ENCODE peak calls at places on chromosomes 16 and 17, in six cellular contexts. A is breast epithelium, M is stomach, H is Panc1, W is HCT116, R is endothelial cell of umbilical vein. S is an unnamed sample.
A peak's percentile ranks its signal among the peaks of the same experiment; 100 is the strongest.

GRCh38 chr16:67151431-67152097 is 766 bp upstream of the B3GNT9 start:
- DNase-seq in H (no peak), M (no peak), R (no peak), W (no peak), A (no peak), S (no peak)

GRCh38 chr16:82194076-82194475 is 24.1 kb upstream of the MPHOSPH6 start:
- DNase-seq in H (no peak), R (no peak), W (no peak), A (no peak), M (no peak), S (no peak)

GRCh38 chr16:67927131-67927941 is 4.3 kb downstream of the CTRL start:
- DNase-seq in A (no peak), H (no peak), M (no peak), R (no peak), W (no peak), S (no peak)

GRCh38 chr16:87635541-87636049 is 33.3 kb downstream of the JPH3 start:
- DNase-seq in H (peak; percentile 20), R (peak; percentile 15), A (peak; percentile 21), M (peak; percentile 59), W (peak; percentile 59), S (no peak)

GRCh38 chr16:69108069-69108904 is 2.8 kb downstream of the HAS3 start:
- DNase-seq in M (no peak), A (no peak), W (no peak), R (no peak), H (no peak), S (no peak)

GRCh38 chr16:24309222-24309905 is 53.2 kb downstream of the CACNG3 start:
- DNase-seq in R (peak; percentile 78), H (peak; percentile 53), W (peak; percentile 36), M (peak; percentile 36), A (no peak), S (no peak)

GRCh38 chr17:8063761-8064589 is 23.5 kb downstream of the ALOX12B start:
- DNase-seq in A (no peak), M (no peak), W (no peak), H (no peak), R (no peak), S (no peak)

GRCh38 chr17:29242051-29242450 is 4.6 kb upstream of the CRYBA1 start:
- DNase-seq in M (no peak), H (no peak), A (no peak), R (no peak), W (no peak), S (no peak)

GRCh38 chr17:55430531-55431228 is 9.0 kb upstream of the MMD start:
- DNase-seq in A (no peak), H (no peak), W (no peak), M (no peak), R (no peak), S (no peak)

GRCh38 chr16:30588651-30589050 is 3.2 kb upstream of the ZNF785 start:
- DNase-seq in H (no peak), R (no peak), W (no peak), M (no peak), A (no peak), S (no peak)

GRCh38 chr16:56241596-56241995 is 50.3 kb downstream of the GNAO1 start:
- DNase-seq in W (no peak), M (no peak), A (no peak), H (no peak), R (no peak), S (no peak)

GRCh38 chr17:21502301-21502700 is 126.1 kb downstream of the KCNJ12 start:
- DNase-seq in W (no peak), A (no peak), M (no peak), H (no peak), R (no peak), S (no peak)

GRCh38 chr16:81511371-81511770 is 66.8 kb downstream of the CMIP start:
- DNase-seq in M (no peak), A (no peak), R (peak; percentile 89), H (no peak), W (peak; percentile 28), S (no peak)

GRCh38 chr16:27401768-27402568 is at the start of gene IL21R:
- DNase-seq in R (no peak), A (peak; percentile 24), M (peak; percentile 50), H (no peak), W (no peak), S (no peak)

GRCh38 chr16:56013962-56014552 is 138.9 kb upstream of the CES5A start:
- DNase-seq in M (no peak), W (peak; percentile 4), H (no peak), A (no peak), R (peak; percentile 6), S (no peak)

GRCh38 chr16:48250520-48251278 is 3.4 kb upstream of the ABCC11 start:
- DNase-seq in H (no peak), R (no peak), W (no peak), A (no peak), M (no peak), S (no peak)

GRCh38 chr17:682150-682549 is 32.5 kb downstream of the VPS53 start:
- DNase-seq in H (no peak), R (no peak), W (no peak), M (no peak), A (no peak), S (no peak)

GRCh38 chr16:23334421-23334853 is 32.3 kb downstream of the SCNN1B start:
- DNase-seq in R (no peak), H (no peak), A (no peak), W (no peak), M (no peak), S (no peak)

GRCh38 chr16:77859493-77860232 is 71.3 kb downstream of the VAT1L start:
- DNase-seq in W (no peak), A (no peak), H (no peak), R (no peak), M (no peak), S (no peak)

GRCh38 chr16:57345666-57346204 is 12.8 kb upstream of the CCL22 start:
- DNase-seq in M (no peak), A (no peak), R (no peak), H (no peak), W (no peak), S (no peak)

GRCh38 chr17:78266231-78266631 is 34.8 kb downstream of the TMEM235 start:
- DNase-seq in A (no peak), H (no peak), R (no peak), W (no peak), M (peak; percentile 40), S (no peak)

GRCh38 chr17:78265121-78265520 is 33.7 kb downstream of the TMEM235 start:
- DNase-seq in R (no peak), H (no peak), A (no peak), W (no peak), M (no peak), S (no peak)

GRCh38 chr17:78263736-78264340 is 32.4 kb downstream of the TMEM235 start:
- DNase-seq in W (no peak), R (no peak), H (no peak), M (no peak), A (no peak), S (no peak)

GRCh38 chr17:78266771-78267170 is 35.3 kb downstream of the TMEM235 start:
- DNase-seq in H (no peak), M (no peak), W (no peak), A (no peak), R (no peak), S (no peak)

DNA sequence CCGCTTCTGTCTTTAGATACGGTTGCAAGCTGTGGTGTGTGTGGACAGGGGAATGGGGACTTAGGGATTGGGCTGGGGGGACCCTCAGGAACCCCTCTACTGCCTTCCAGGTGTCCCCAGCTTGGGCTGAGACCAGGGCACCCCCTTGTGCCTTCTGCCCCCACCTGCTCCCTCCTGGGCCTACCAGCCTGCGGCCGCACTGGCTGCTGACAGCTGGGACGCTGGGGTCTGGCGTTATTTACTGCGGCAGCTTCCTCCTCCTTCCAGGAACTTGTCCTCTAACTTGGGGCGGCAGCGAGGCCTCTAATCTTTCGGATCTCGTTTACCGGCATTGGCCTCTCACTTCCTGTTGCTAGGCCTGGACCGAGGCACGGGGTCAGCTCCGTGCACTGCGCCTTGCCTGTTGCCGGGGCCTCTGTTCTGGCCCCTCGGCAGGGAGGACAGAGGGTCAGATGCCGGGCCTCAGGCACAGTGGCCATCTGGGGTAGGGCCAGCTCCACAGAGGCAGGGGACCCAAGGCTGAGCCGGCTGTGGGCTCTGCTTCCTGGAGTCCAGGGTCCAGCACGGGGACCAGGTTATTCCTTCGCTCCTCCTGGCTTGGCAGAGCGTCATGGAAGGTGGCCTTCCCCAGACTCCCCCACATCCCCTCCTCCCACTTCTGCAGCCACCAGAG is 31.8 kb downstream of the TMEM235 start:
- DNase-seq in W (no peak), R (peak; percentile 40), H (no peak), M (peak; percentile 75), A (no peak), S (no peak)
- TF ChIP-seq POLR2AphosphoS5 in W (no peak), R (no peak), H (no peak), M (no peak), A (no peak), S (no peak)

DNA sequence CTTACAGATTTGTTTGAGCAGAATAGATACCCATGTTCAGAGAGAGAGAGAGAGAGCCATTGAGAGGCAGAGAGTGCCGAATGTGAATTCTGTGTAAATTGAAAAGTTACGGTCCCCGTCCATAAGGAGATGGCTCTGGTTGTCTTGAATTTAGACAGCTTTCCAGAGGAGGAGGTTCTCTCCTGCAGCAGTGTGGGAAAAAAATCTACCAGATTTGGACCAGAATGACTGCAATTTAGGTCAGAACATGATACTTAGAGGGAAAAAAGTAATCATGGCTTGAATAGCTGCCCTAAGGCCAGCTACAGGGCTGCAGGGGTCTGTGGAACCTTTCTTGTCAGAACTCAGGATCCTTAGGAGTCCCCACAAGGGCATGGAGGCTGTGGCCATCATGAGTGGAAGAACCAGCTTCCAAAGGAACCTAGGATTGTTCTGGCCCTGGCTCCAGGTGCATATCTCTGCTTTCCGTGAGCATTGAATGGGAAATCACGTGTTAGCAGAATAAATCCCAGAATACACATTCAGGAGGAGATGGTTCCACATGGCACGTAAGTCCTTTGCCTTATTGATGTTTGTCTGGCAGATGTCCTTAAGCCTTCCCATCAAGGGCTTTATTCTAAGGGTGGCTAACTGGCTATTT is 13.0 kb downstream of the PITPNC1 start:
- DNase-seq in A (no peak), W (no peak), M (no peak), H (peak; percentile 65), R (no peak), S (no peak)
- H3K27ac ChIP-seq in A (peak overlapping the region; percentile 4), W (peak overlapping the region; percentile 54), M (peak overlapping the region; percentile 74), H (peak overlapping the region; percentile 85), R (peak overlapping the region; percentile 1), S (peak overlapping the region; percentile 23)

DNA sequence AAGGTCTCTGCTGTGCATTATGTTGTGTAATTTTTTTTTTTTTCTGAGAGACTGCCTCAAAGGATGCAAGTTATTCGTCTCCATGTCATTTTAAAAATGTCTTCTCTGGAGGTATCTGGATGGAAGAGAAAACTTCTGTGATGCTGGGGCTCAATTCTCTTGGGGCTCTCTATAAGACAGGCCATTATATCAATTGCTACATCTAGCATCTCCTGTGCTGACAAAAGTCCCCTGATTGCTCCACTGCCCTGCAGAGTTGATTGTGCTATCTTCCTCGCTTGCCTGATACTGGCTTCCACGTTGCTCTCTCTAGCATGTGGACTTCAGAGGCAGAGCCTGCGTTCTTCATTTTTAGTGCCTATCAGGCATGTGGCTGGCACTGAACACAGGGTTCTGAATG is 1035.4 kb upstream of the EEF2KMT start:
- DNase-seq in A (no peak), M (no peak), W (no peak), H (no peak), R (no peak), S (no peak)
- H3K4me1 ChIP-seq in A (no peaks in the 10 kb centered on the region), M (no peaks in the 10 kb centered on the region), W (no peaks in the 10 kb centered on the region), H (no peaks in the 10 kb centered on the region), R (no peaks in the 10 kb centered on the region), S (no peaks in the 10 kb centered on the region)

DNA sequence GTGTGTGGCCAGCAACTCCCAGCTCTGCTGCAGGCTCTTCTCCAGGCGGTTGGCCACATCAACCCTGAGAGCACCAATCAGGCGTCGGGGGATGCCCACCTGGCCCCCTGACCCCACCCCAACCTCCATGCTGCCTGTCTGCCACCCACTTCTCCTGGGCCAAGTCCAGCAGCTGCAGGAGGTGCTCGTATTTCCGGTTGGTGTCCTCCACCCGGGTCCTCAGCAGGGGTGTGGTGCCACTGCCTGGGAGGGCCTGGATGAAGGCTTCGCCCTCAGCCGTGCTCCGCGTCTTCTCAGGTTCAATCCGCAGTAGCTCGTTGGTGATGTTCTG is 44.6 kb downstream of the UBN1 start:
- DNase-seq in H (no peak), A (no peak), R (no peak), M (no peak), W (no peak), S (no peak)
- TF ChIP-seq POLR2AphosphoS5 in H (no peak), A (no peak), R (no peak), M (no peak), W (no peak), S (no peak)

S was measured in suprapubic skin.